ENCODE peak calls at places on chromosomes 3 and 15, in eight cellular contexts. Z, P, H, G, E, Y, T and F are unnamed samples.

GRCh38 chr3:136728918-136729317 is 23.3 kb downstream of the STAG1 start:
- DNase-seq in T (no peak), G (no peak), Y (peak), E (peak), P (no peak), H (no peak), Z (no peak), F (no peak)

GRCh38 chr3:142603340-142603730 is 7.1 kb downstream of the PLS1 start:
- DNase-seq in Y (no peak), G (no peak), H (no peak), Z (no peak), P (no peak), E (no peak), T (no peak), F (no peak)

GRCh38 chr3:119604878-119605277 is 7.2 kb downstream of the PLA1A start:
- DNase-seq in H (no peak), P (no peak), G (no peak), Z (no peak), T (no peak), Y (no peak), E (peak), F (no peak)

GRCh38 chr15:78340243-78341056 is at the start of gene CRABP1:
- DNase-seq in G (no peak), Y (peak), E (no peak), H (no peak), T (peak), Z (no peak), P (no peak), F (no peak)

GRCh38 chr3:56787784-56788256 is 13.9 kb downstream of the ARHGEF3 start:
- DNase-seq in Z (no peak), P (no peak), H (no peak), Y (no peak), E (no peak), T (no peak), G (peak), F (no peak)

GRCh38 chr3:160278210-160278609 is 53.0 kb downstream of the C3orf80 start:
- DNase-seq in P (no peak), H (no peak), Y (peak), Z (no peak), T (no peak), E (no peak), G (no peak), F (no peak)

GRCh38 chr15:31504462-31504839 is 177.8 kb downstream of the KLF13 start:
- DNase-seq in G (no peak), Y (no peak), H (no peak), E (no peak), Z (no peak), T (no peak), P (no peak), F (no peak)

GRCh38 chr3:123271466-123272159 is 69.9 kb downstream of the SEC22A start:
- DNase-seq in Y (no peak), T (no peak), H (no peak), P (no peak), E (no peak), G (no peak), Z (no peak), F (no peak)

GRCh38 chr3:40055956-40056355 is 246.5 kb downstream of the MYRIP start:
- DNase-seq in E (no peak), P (no peak), Z (no peak), H (no peak), Y (no peak), G (no peak), T (no peak), F (no peak)

GRCh38 chr3:126433496-126434263 is 39.0 kb downstream of the CFAP100 start:
- DNase-seq in P (no peak), T (peak), G (no peak), Z (no peak), Y (peak), H (peak), E (no peak), F (no peak)

GRCh38 chr3:50321146-50321843 is 1.2 kb downstream of the HYAL2 start:
- DNase-seq in H (peak), G (peak), E (peak), T (peak), Y (peak), Z (peak), P (peak), F (peak)

GRCh38 chr15:83010709-83011270 is 649 bp downstream of the C15orf40 start:
- DNase-seq in H (peak), Y (peak), E (peak), G (peak), Z (peak), P (peak), T (no peak), F (peak)